ENCODE peak calls at places on chromosome 19, in eight cellular contexts. O is foreskin fibroblast; F is stimulated activated CD8-positive, alpha-beta memory T cell treated with anti-CD3 and anti-CD28 coated beads, Interleukin-4, amount 100 ng/mL, for 24 hours; I is omental fat pad; K is upper lobe of right lung; U is activated naive CD8-positive, alpha-beta T cell treated with anti-CD3 and anti-CD28 coated beads, Interleukin-2, amount 50 U/mL, for 24 hours; L is NCI-H1048; C is iris pigment epithelial cell. R is an unnamed sample.

GRCh38 chr19:55117063-55117635 is 288 bp downstream of the PPP1R12C start:
- DNase-seq in O (peak; percentile 33), F (no peak), I (no peak), K (no peak), U (peak; percentile 28), L (no peak), C (no peak), R (peak; percentile 35)

GRCh38 chr19:3914199-3914598 is 18.7 kb upstream of the NMRK2 start:
- DNase-seq in O (no peak), F (no peak), I (no peak), K (no peak), U (no peak), L (no peak), C (no peak), R (no peak)

GRCh38 chr19:16830679-16831078 is 1.5 kb downstream of the SIN3B start:
- DNase-seq in O (peak; percentile 31), F (no peak), I (no peak), K (no peak), U (no peak), L (no peak), C (peak; percentile 71), R (no peak)

GRCh38 chr19:29963576-29963975 is 21.5 kb downstream of the URI1 start:
- DNase-seq in O (peak; percentile 3), F (no peak), I (no peak), K (no peak), U (no peak), L (no peak), C (no peak), R (no peak)

GRCh38 chr19:56348289-56348877 is 33.7 kb upstream of the ZSCAN5A start:
- DNase-seq in O (peak; percentile 16), F (no peak), I (no peak), K (no peak), U (peak; percentile 30), L (no peak), C (peak; percentile 32), R (no peak)

GRCh38 chr19:2050349-2050990 is 574 bp downstream of the MKNK2 start:
- DNase-seq in O (peak; percentile 33), F (peak; percentile 23), I (no peak), K (no peak), U (no peak), L (no peak), C (no peak), R (no peak)

GRCh38 chr19:31015778-31016177 is 333.5 kb downstream of the TSHZ3 start:
- DNase-seq in O (no peak), F (no peak), I (no peak), K (no peak), U (no peak), L (no peak), C (no peak), R (no peak)

GRCh38 chr19:12834976-12835757 is 788 bp upstream of the RTBDN start:
- DNase-seq in O (peak; percentile 46), F (no peak), I (no peak), K (no peak), U (peak; percentile 39), L (no peak), C (no peak), R (no peak)

GRCh38 chr19:6425732-6426686 is 1.4 kb upstream of the KHSRP start:
- DNase-seq in O (no peak), F (no peak), I (no peak), K (no peak), U (no peak), L (no peak), C (no peak), R (no peak)

GRCh38 chr19:11332822-11333221 is 6.6 kb downstream of the RAB3D start:
- DNase-seq in O (no peak), F (no peak), I (no peak), K (no peak), U (no peak), L (no peak), C (no peak), R (no peak)

GRCh38 chr19:17695198-17695597 is 7.0 kb upstream of the UNC13A start:
- DNase-seq in O (no peak), F (no peak), I (no peak), K (no peak), U (no peak), L (no peak), C (no peak), R (no peak)

GRCh38 chr19:13718733-13719132 is 45.6 kb upstream of the MRI1 start:
- DNase-seq in O (peak; percentile 91), F (no peak), I (no peak), K (no peak), U (no peak), L (no peak), C (peak; percentile 14), R (no peak)

GRCh38 chr19:30318936-30319335 is 53.2 kb upstream of the ZNF536 start:
- DNase-seq in O (no peak), F (no peak), I (no peak), K (no peak), U (no peak), L (no peak), C (no peak), R (no peak)

GRCh38 chr19:55189424-55189823 is 9.3 kb upstream of the SYT5 start:
- DNase-seq in O (peak; percentile 94), F (no peak), I (no peak), K (peak; percentile 70), U (no peak), L (no peak), C (peak; percentile 97), R (peak; percentile 66)

GRCh38 chr19:771332-771785 is 20.4 kb downstream of the MISP start:
- DNase-seq in O (peak; percentile 71), F (peak; percentile 9), I (no peak), K (no peak), U (peak; percentile 56), L (no peak), C (peak; percentile 51), R (no peak)

GRCh38 chr19:45356760-45357444 is 13.5 kb downstream of the ERCC2 start:
- DNase-seq in O (no peak), F (no peak), I (no peak), K (no peak), U (no peak), L (no peak), C (no peak), R (no peak)

GRCh38 chr19:46015080-46015960 is 7.5 kb downstream of the PGLYRP1 start:
- DNase-seq in O (peak; percentile 68), F (peak; percentile 45), I (peak; percentile 46), K (peak; percentile 92), U (peak; percentile 67), L (peak; percentile 24), C (peak; percentile 35), R (peak; percentile 67)

GRCh38 chr19:18629166-18630088 is 7.4 kb upstream of the KLHL26 start:
- DNase-seq in O (peak; percentile 48), F (no peak), I (no peak), K (no peak), U (no peak), L (no peak), C (no peak), R (no peak)

GRCh38 chr19:47511681-47512080 is 3.2 kb downstream of the NAPA start:
- DNase-seq in O (peak; percentile 67), F (no peak), I (no peak), K (no peak), U (no peak), L (no peak), C (peak; percentile 54), R (no peak)

GRCh38 chr19:50661087-50661486 is 11.8 kb downstream of the C19orf81 start:
- DNase-seq in O (no peak), F (no peak), I (no peak), K (no peak), U (no peak), L (no peak), C (no peak), R (no peak)

GRCh38 chr19:20664917-20665781 is 3.8 kb upstream of the ZNF626 start:
- DNase-seq in O (peak; percentile 20), F (no peak), I (no peak), K (peak; percentile 61), U (no peak), L (no peak), C (peak; percentile 68), R (no peak)

GRCh38 chr19:32177686-32178085 is 167.7 kb upstream of the ZNF507 start:
- DNase-seq in O (no peak), F (no peak), I (no peak), K (no peak), U (no peak), L (no peak), C (no peak), R (no peak)

GRCh38 chr19:9842834-9843625 is 7.9 kb downstream of the PIN1 start:
- DNase-seq in O (no peak), F (no peak), I (no peak), K (no peak), U (no peak), L (no peak), C (no peak), R (no peak)

GRCh38 chr19:9863759-9864158 is 28.6 kb downstream of the PIN1 start:
- DNase-seq in O (no peak), F (no peak), I (no peak), K (no peak), U (no peak), L (no peak), C (no peak), R (no peak)

GRCh38 chr19:37362733-37363132 is 8.2 kb upstream of the ZNF527 start:
- DNase-seq in O (no peak), F (no peak), I (no peak), K (no peak), U (no peak), L (no peak), C (peak; percentile 36), R (no peak)

GRCh38 chr19:16922592-16922934 is 33.8 kb downstream of the F2RL3 start:
- DNase-seq in O (no peak), F (no peak), I (no peak), K (no peak), U (no peak), L (no peak), C (no peak), R (no peak)

GRCh38 chr19:3618144-3618810 is 8.3 kb downstream of the CACTIN start:
- DNase-seq in O (peak; percentile 80), F (peak; percentile 49), I (peak; percentile 64), K (peak; percentile 80), U (peak; percentile 76), L (no peak), C (peak; percentile 28), R (no peak)